ENCODE peak calls at places on chromosomes 1 and 21, in five cellular contexts. C is NAMALWA; Y is brain microvascular endothelial cell; N is stimulated activated CD8-positive, alpha-beta memory T cell treated with anti-CD3 and anti-CD28 coated beads, Interleukin-2, amount 100 ng/mL, for 1 hour; W is astrocyte of the spinal cord. Q is an unnamed sample.
A peak's percentile ranks its signal among the peaks of the same experiment; 100 is the strongest.

GRCh38 chr21:42302292-42302650 is 12.9 kb downstream of the TFF3 start:
- DNase-seq in C (no peak), Y (no peak), N (no peak), W (no peak), Q (no peak)

GRCh38 chr1:53195913-53196484 is 625 bp upstream of the CPT2 start:
- DNase-seq in C (no peak), Y (no peak), N (no peak), W (no peak), Q (no peak)

GRCh38 chr1:18956189-18957135 is at the start of gene IFFO2:
- DNase-seq in C (peak; percentile 90), Y (peak; percentile 89), N (peak; percentile 99), W (peak; percentile 92), Q (peak; percentile 92)

GRCh38 chr21:45923146-45923545 is 58.4 kb upstream of the COL6A1 start:
- DNase-seq in C (peak; percentile 17), Y (peak; percentile 69), N (peak; percentile 31), W (peak; percentile 82), Q (peak; percentile 79)

GRCh38 chr1:38788937-38789336 is 70.6 kb downstream of the RRAGC start:
- DNase-seq in C (no peak), Y (no peak), N (no peak), W (no peak), Q (no peak)

GRCh38 chr21:21860888-21861287 is 862.7 kb downstream of the NCAM2 start:
- DNase-seq in C (no peak), Y (no peak), N (no peak), W (peak; percentile 53), Q (no peak)

GRCh38 chr1:25487628-25488027 is 55.8 kb upstream of the LDLRAP1 start:
- DNase-seq in C (peak; percentile 53), Y (no peak), N (no peak), W (no peak), Q (peak; percentile 69)

GRCh38 chr1:65148548-65149390 is 766 bp downstream of the AK4 start:
- DNase-seq in C (peak; percentile 51), Y (no peak), N (no peak), W (peak; percentile 49), Q (no peak)

GRCh38 chr21:45326169-45326833 is 38.6 kb upstream of the POFUT2 start:
- DNase-seq in C (no peak), Y (no peak), N (no peak), W (no peak), Q (no peak)

GRCh38 chr21:27033467-27033866 is 66.6 kb upstream of the ADAMTS5 start:
- DNase-seq in C (no peak), Y (no peak), N (no peak), W (no peak), Q (no peak)

GRCh38 chr21:38646213-38646837 is 148.0 kb upstream of the ERG start:
- DNase-seq in C (no peak), Y (peak; percentile 66), N (no peak), W (peak; percentile 40), Q (no peak)

GRCh38 chr1:161068306-161069200 is 1.1 kb downstream of the ARHGAP30 start:
- DNase-seq in C (peak; percentile 82), Y (no peak), N (peak; percentile 67), W (no peak), Q (peak; percentile 88)

GRCh38 chr1:198259336-198260109 is 102.7 kb downstream of the NEK7 start:
- DNase-seq in C (no peak), Y (no peak), N (no peak), W (no peak), Q (no peak)

GRCh38 chr1:86621286-86621685 is 74.4 kb downstream of the CLCA4 start:
- DNase-seq in C (peak; percentile 27), Y (no peak), N (no peak), W (no peak), Q (peak; percentile 68)

GRCh38 chr1:24717867-24718650 is 27.2 kb upstream of the CLIC4 start:
- DNase-seq in C (no peak), Y (no peak), N (no peak), W (no peak), Q (no peak)

GRCh38 chr1:120179420-120180348 is 3.4 kb upstream of the SEC22B start:
- DNase-seq in C (no peak), Y (peak; percentile 82), N (no peak), W (peak; percentile 84), Q (no peak)

GRCh38 chr1:66274634-66275033 is 259.3 kb upstream of the SGIP1 start:
- DNase-seq in C (no peak), Y (peak; percentile 50), N (no peak), W (peak; percentile 55), Q (no peak)

GRCh38 chr1:67830928-67831596 is 2.2 kb downstream of the GNG12 start:
- DNase-seq in C (peak; percentile 11), Y (no peak), N (no peak), W (peak; percentile 47), Q (no peak)

GRCh38 chr1:24742090-24742938 is 2.9 kb upstream of the CLIC4 start:
- DNase-seq in C (peak; percentile 76), Y (peak; percentile 61), N (no peak), W (peak; percentile 63), Q (no peak)

GRCh38 chr1:157047064-157047410 is 1.5 kb upstream of the ARHGEF11 start:
- DNase-seq in C (peak; percentile 27), Y (no peak), N (no peak), W (no peak), Q (no peak)

GRCh38 chr21:44840771-44841170 is 22.9 kb upstream of the SUMO3 start:
- DNase-seq in C (no peak), Y (no peak), N (no peak), W (no peak), Q (no peak)

GRCh38 chr1:91870322-91870721 is 15.6 kb downstream of the TGFBR3 start:
- DNase-seq in C (no peak), Y (no peak), N (no peak), W (no peak), Q (no peak)

GRCh38 chr21:28309596-28309995 is 683.1 kb downstream of the LTN1 start:
- DNase-seq in C (no peak), Y (no peak), N (no peak), W (no peak), Q (no peak)

GRCh38 chr1:114694540-114695310 is 621 bp downstream of the AMPD1 start:
- DNase-seq in C (no peak), Y (no peak), N (no peak), W (no peak), Q (no peak)

GRCh38 chr21:34526618-34527290 is 14.7 kb upstream of the KCNE1 start:
- DNase-seq in C (peak; percentile 13), Y (peak; percentile 99), N (no peak), W (peak; percentile 100), Q (no peak)

GRCh38 chr1:175514309-175515001 is 228.9 kb downstream of the TNR start:
- DNase-seq in C (no peak), Y (no peak), N (no peak), W (peak; percentile 78), Q (no peak)

GRCh38 chr1:228285661-228286504 is 78.0 kb downstream of the OBSCN start:
- DNase-seq in C (no peak), Y (no peak), N (no peak), W (no peak), Q (no peak)

GRCh38 chr1:204659061-204659460 is 26.5 kb downstream of the LRRN2 start:
- DNase-seq in C (no peak), Y (no peak), N (no peak), W (no peak), Q (no peak)

GRCh38 chr1:47214554-47214953 is 17.5 kb downstream of the TAL1 start:
- DNase-seq in C (no peak), Y (no peak), N (no peak), W (no peak), Q (no peak)

GRCh38 chr1:108503062-108503740 is 53.1 kb downstream of the NBPF6 start:
- DNase-seq in C (no peak), Y (peak; percentile 53), N (no peak), W (peak; percentile 46), Q (no peak)

GRCh38 chr21:29092102-29092959 is 18.9 kb upstream of the CCT8 start:
- DNase-seq in C (no peak), Y (peak; percentile 78), N (no peak), W (peak; percentile 68), Q (no peak)

GRCh38 chr21:46295996-46296752 is 10.0 kb downstream of the YBEY start:
- DNase-seq in C (no peak), Y (peak; percentile 45), N (peak; percentile 8), W (peak; percentile 41), Q (no peak)

GRCh38 chr1:113109908-113110554 is 37.0 kb downstream of the LRIG2 start:
- DNase-seq in C (no peak), Y (peak; percentile 96), N (no peak), W (peak; percentile 93), Q (no peak)

GRCh38 chr1:36466370-36467026 is 2.3 kb upstream of the MRPS15 start:
- DNase-seq in C (no peak), Y (no peak), N (no peak), W (no peak), Q (no peak)

GRCh38 chr1:193726722-193727121 is 540.3 kb upstream of the B3GALT2 start:
- DNase-seq in C (no peak), Y (no peak), N (no peak), W (no peak), Q (no peak)

GRCh38 chr1:22077728-22078127 is 25.2 kb downstream of the CDC42 start:
- DNase-seq in C (no peak), Y (no peak), N (no peak), W (peak; percentile 36), Q (no peak)

GRCh38 chr1:205013683-205014367 is 29.2 kb upstream of the CNTN2 start:
- DNase-seq in C (no peak), Y (no peak), N (no peak), W (no peak), Q (no peak)

GRCh38 chr21:25708467-25709065 is 26.1 kb downstream of the ATP5PF start:
- DNase-seq in C (peak; percentile 70), Y (peak; percentile 43), N (peak; percentile 17), W (peak; percentile 58), Q (peak; percentile 78)